ENCODE peak calls at places on chromosomes 11 and 22, in seven cellular contexts. I is A549, N is ovary, H is IMR-90, P is HCT116, R is adrenal gland, A is prostate gland. Q is an unnamed sample.

GRCh38 chr22:17120711-17121234 is 387 bp downstream of the TMEM121B start:
- DNase-seq in A (no peak), N (no peak), R (no peak), I (no peak), P (no peak), H (no peak), Q (no peak)

GRCh38 chr11:131694526-131695424 is 324.4 kb downstream of the NTM start:
- DNase-seq in N (peak; percentile 66), R (peak; percentile 88), A (peak; percentile 60), I (peak; percentile 59), P (peak; percentile 13), H (peak; percentile 69), Q (peak; percentile 83)

GRCh38 chr11:134230339-134230738 is 5.9 kb downstream of the VPS26B start:
- DNase-seq in N (no peak), A (no peak), P (no peak), H (no peak), R (no peak), I (no peak), Q (no peak)

GRCh38 chr22:49152146-49152929 is 675.3 kb downstream of the BRD1 start:
- DNase-seq in A (no peak), H (no peak), P (no peak), R (no peak), N (no peak), I (no peak), Q (no peak)

GRCh38 chr11:22130462-22131053 is 62.3 kb upstream of the ANO5 start:
- DNase-seq in R (no peak), N (no peak), I (peak; percentile 9), A (no peak), H (no peak), P (no peak), Q (no peak)

GRCh38 chr22:29944339-29944738 is 61.4 kb downstream of the MTMR3 start:
- DNase-seq in A (no peak), R (no peak), N (no peak), I (no peak), H (peak; percentile 4), P (no peak), Q (no peak)

GRCh38 chr11:75338516-75339218 is 12.8 kb downstream of the ARRB1 start:
- DNase-seq in I (no peak), A (no peak), R (no peak), N (no peak), P (no peak), H (peak; percentile 65), Q (no peak)

GRCh38 chr11:64112771-64113461 is 53.0 kb downstream of the MACROD1 start:
- DNase-seq in A (no peak), H (no peak), N (no peak), P (no peak), I (no peak), R (no peak), Q (no peak)

GRCh38 chr11:34792814-34793241 is 123.4 kb downstream of the APIP start:
- DNase-seq in R (peak; percentile 38), H (no peak), N (no peak), A (peak; percentile 44), P (no peak), I (no peak), Q (peak; percentile 49)

GRCh38 chr11:27254744-27255446 is 108.1 kb downstream of the CCDC34 start:
- DNase-seq in H (peak; percentile 54), P (no peak), N (no peak), I (no peak), R (no peak), A (no peak), Q (no peak)

GRCh38 chr22:22696104-22696503 is 51.7 kb downstream of the GGTLC2 start:
- DNase-seq in P (no peak), R (no peak), I (no peak), N (no peak), H (no peak), A (no peak), Q (no peak)

GRCh38 chr22:38788846-38789245 is 5.1 kb downstream of the DNAL4 start:
- DNase-seq in N (no peak), P (no peak), I (no peak), A (no peak), R (no peak), H (no peak), Q (no peak)

GRCh38 chr11:134261626-134262488 is 8.5 kb downstream of the ACAD8 start:
- DNase-seq in R (no peak), N (no peak), I (peak; percentile 14), A (no peak), P (peak; percentile 6), H (no peak), Q (peak; percentile 30)

GRCh38 chr11:105838668-105839403 is 183.2 kb downstream of the MSANTD4 start:
- DNase-seq in I (no peak), H (peak; percentile 80), N (no peak), A (no peak), P (peak; percentile 35), R (no peak), Q (no peak)

GRCh38 chr11:58330861-58331260 is 28.0 kb downstream of the OR5B17 start:
- DNase-seq in R (no peak), P (no peak), I (no peak), N (no peak), A (no peak), H (peak; percentile 80), Q (no peak)

GRCh38 chr11:111930472-111930871 is 6.7 kb upstream of the DIXDC1 start:
- DNase-seq in R (no peak), N (no peak), P (no peak), A (no peak), I (no peak), H (no peak), Q (no peak)

GRCh38 chr11:7597620-7598019 is 75.7 kb downstream of the CYB5R2 start:
- DNase-seq in H (no peak), R (no peak), N (no peak), A (peak; percentile 92), P (no peak), I (no peak), Q (peak; percentile 74)

GRCh38 chr11:72631806-72632731 is 42.2 kb downstream of the PDE2A start:
- DNase-seq in N (no peak), A (no peak), I (no peak), H (no peak), P (no peak), R (peak; percentile 69), Q (peak; percentile 49)

DNA sequence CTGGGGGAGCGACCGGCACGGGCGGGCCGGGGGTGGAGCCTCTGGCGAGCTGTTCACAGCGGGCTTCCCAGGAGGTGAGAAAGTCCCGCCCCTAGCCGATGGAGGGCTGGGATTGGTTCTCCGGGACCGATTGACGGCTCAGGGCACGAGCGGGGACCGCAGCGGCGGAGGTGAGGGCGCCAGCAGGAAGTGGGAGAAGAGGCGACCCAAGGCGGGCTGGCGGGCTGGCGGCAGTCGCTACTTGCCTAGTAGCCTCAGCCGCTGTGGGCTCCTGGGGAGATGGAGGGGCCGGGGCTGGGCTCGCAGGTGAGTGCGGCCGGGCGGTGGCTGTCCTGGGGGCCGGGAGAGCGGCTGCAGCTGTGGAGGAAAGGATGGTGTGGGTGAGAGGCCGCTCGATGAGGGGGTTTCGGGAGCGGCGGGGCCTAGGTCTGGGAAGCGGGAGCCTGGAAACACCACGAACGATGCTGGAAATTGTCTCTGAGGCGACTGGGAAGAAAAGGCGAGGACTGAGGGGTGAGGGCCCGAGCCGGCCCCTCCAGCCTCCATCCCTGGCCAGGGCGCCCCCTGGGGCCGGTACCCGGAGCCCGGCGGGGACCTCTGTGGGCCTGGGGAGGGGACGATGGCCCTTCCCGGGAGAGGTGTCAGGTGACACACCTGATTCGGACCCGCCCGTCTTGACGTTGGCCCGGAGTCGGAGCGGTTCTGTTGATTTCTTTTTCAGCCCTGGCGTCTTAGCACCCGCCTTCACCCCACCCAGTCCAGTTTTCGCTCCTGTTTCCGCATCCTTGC is at the start of gene ZDHHC13:
- DNase-seq in H (peak; percentile 82), A (peak; percentile 95), R (peak; percentile 89), P (peak; percentile 80), N (peak; percentile 89), I (peak; percentile 91), Q (peak; percentile 96)
- TF ChIP-seq POLR2A in H (peak; percentile 22), A (peak; percentile 80), R (no peak), P (peak; percentile 24), N (no peak), I (peak; percentile 66), Q (peak; percentile 72)

GRCh38 chr11:68838572-68838964 is 3.1 kb downstream of the CPT1A start:
- DNase-seq in R (peak; percentile 74), A (no peak), P (no peak), I (no peak), N (no peak), H (no peak), Q (peak; percentile 45)
- H3K4me1 ChIP-seq in R (peaks cover 53% of the 10 kb centered on the region), A (peaks cover 11% of the 10 kb centered on the region), P (peaks cover 59% of the 10 kb centered on the region), I (peaks cover 34% of the 10 kb centered on the region), N (peaks cover 17% of the 10 kb centered on the region), H (peaks cover 24% of the 10 kb centered on the region), Q (peaks cover 75% of the 10 kb centered on the region)

DNA sequence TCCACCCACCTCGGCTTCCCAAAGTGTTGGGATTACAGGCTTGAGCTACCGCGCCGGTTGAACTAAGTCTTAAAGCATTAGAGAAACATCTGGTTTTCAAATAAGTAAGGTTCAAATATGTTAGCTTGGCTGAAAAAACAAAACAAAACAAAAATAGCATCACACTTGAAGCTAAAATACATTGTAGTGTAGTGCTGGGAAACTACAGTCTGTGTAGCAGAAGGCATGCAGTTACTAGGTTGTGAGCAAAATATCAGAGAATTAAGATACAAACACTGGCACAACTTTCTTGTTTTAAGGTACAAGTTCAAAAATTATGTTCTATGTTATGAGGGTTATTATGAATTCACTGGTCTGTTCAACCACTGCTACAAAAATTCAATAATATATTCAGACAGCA is 224.8 kb upstream of the CHORDC1 start:
- DNase-seq in R (no peak), N (no peak), I (no peak), A (no peak), P (no peak), H (no peak), Q (no peak)
- TF ChIP-seq POLR2A in R (no peak), N (no peak), I (no peak), A (no peak), P (no peak), H (no peak), Q (no peak)

GRCh38 chr11:17986711-17987220 is 26.1 kb downstream of the SERGEF start:
- DNase-seq in H (no peak), A (no peak), P (no peak), N (no peak), R (no peak), I (no peak), Q (no peak)
- H3K4me1 ChIP-seq in H (peaks cover 7% of the 10 kb centered on the region), A (no peaks in the 10 kb centered on the region), P (peaks cover 28% of the 10 kb centered on the region), N (peaks cover 3% of the 10 kb centered on the region), R (no peaks in the 10 kb centered on the region), I (peaks cover 15% of the 10 kb centered on the region), Q (peaks cover 18% of the 10 kb centered on the region)

GRCh38 chr11:9646324-9646723 is 17.6 kb upstream of the SWAP70 start:
- DNase-seq in H (no peak), I (no peak), N (no peak), R (no peak), A (no peak), P (no peak), Q (no peak)
- TF ChIP-seq POLR2A in H (no peak), I (no peak), N (no peak), R (no peak), A (no peak), P (no peak), Q (no peak)

Q was measured in body of pancreas.